ENCODE peak calls at places on chromosomes 4 and X, in five cellular contexts. F is activated CD8-positive, alpha-beta memory T cell treated with anti-CD3 and anti-CD28 coated beads for 48 hours; Z is heart right ventricle; U is GM03348; Q is cardiac fibroblast. D is an unnamed sample.

GRCh38 chrX:69618803-69619202 is 2.9 kb downstream of the EDA start:
- DNase-seq in Z (peak; percentile 25), F (no peak), U (peak; percentile 15), Q (peak; percentile 47), D (no peak)

GRCh38 chr4:38574559-38575333 is 89.3 kb upstream of the KLF3 start:
- DNase-seq in U (no peak), Q (no peak), Z (no peak), F (no peak), D (no peak)

GRCh38 chr4:169117591-169118081 is 107.6 kb upstream of the CBR4 start:
- DNase-seq in Q (peak; percentile 41), Z (no peak), U (peak; percentile 50), F (no peak), D (no peak)

GRCh38 chrX:49172280-49172780 is 632 bp downstream of the PLP2 start:
- DNase-seq in Z (peak; percentile 39), U (peak; percentile 65), F (no peak), Q (peak; percentile 46), D (peak; percentile 52)

GRCh38 chrX:108439434-108439883 is at the start of gene COL4A5:
- DNase-seq in Q (peak; percentile 92), F (no peak), Z (peak; percentile 48), U (peak; percentile 30), D (no peak)

GRCh38 chr4:73451404-73451803 is 15.4 kb downstream of the AFP start:
- DNase-seq in U (peak; percentile 7), F (no peak), Q (peak; percentile 54), Z (no peak), D (no peak)

GRCh38 chr4:8468746-8469535 is 28.4 kb downstream of the TRMT44 start:
- DNase-seq in Q (peak; percentile 71), Z (peak; percentile 44), U (peak; percentile 90), F (no peak), D (peak; percentile 84)

GRCh38 chr4:179595671-179596410 is 2153.6 kb upstream of the AGA start:
- DNase-seq in Q (peak; percentile 11), Z (no peak), F (no peak), U (no peak), D (no peak)

GRCh38 chr4:37767546-37767945 is 58.9 kb upstream of the PGM2 start:
- DNase-seq in F (no peak), Q (peak; percentile 77), U (peak; percentile 12), Z (peak; percentile 63), D (no peak)

GRCh38 chr4:153345011-153345981 is 808 bp downstream of the MND1 start:
- DNase-seq in Q (peak; percentile 66), U (peak; percentile 62), F (peak; percentile 32), Z (peak; percentile 18), D (no peak)

GRCh38 chrX:56248492-56248891 is 16.3 kb downstream of the KLF8 start:
- DNase-seq in F (no peak), Q (peak; percentile 57), U (peak; percentile 43), Z (peak; percentile 45), D (no peak)

GRCh38 chr4:88286897-88287296 is 2.5 kb upstream of the PPM1K start:
- DNase-seq in Z (no peak), U (no peak), Q (peak; percentile 42), F (no peak), D (no peak)

GRCh38 chr4:33924239-33924638 is 2320.1 kb downstream of the ARAP2 start:
- DNase-seq in Z (no peak), F (no peak), Q (peak; percentile 47), U (peak; percentile 37), D (no peak)

GRCh38 chr4:101914761-101915160 is 124.2 kb downstream of the BANK1 start:
- DNase-seq in U (no peak), Z (no peak), Q (no peak), F (no peak), D (no peak)

GRCh38 chrX:39125834-39126233 is 324.6 kb downstream of the MID1IP1 start:
- DNase-seq in F (no peak), Q (no peak), U (no peak), Z (no peak), D (no peak)

GRCh38 chrX:13816899-13817298 is at the start of gene GPM6B:
- DNase-seq in U (no peak), Q (no peak), F (no peak), Z (no peak), D (no peak)

GRCh38 chr4:129323630-129324029 is 227.7 kb downstream of the C4orf33 start:
- DNase-seq in Z (no peak), F (no peak), U (no peak), Q (no peak), D (no peak)

GRCh38 chr4:173181769-173182374 is 13.3 kb downstream of the GALNT7 start:
- DNase-seq in Q (peak; percentile 58), U (peak; percentile 48), F (no peak), Z (no peak), D (no peak)

GRCh38 chr4:13103382-13104015 is 380.6 kb downstream of the RAB28 start:
- DNase-seq in Q (no peak), F (no peak), Z (no peak), U (no peak), D (no peak)

GRCh38 chrX:113644426-113644825 is 803.8 kb upstream of the AMOT start:
- DNase-seq in Q (no peak), Z (no peak), F (no peak), U (peak; percentile 15), D (no peak)

GRCh38 chr4:74933562-74934015 is 673 bp downstream of the PARM1 start:
- DNase-seq in Z (peak; percentile 16), Q (no peak), F (no peak), U (peak; percentile 17), D (peak; percentile 5)

GRCh38 chr4:304987-305680 is at the start of gene ZNF732:
- DNase-seq in Q (peak; percentile 50), F (no peak), Z (peak; percentile 55), U (peak; percentile 36), D (no peak)

GRCh38 chr4:151782296-151782695 is 21.5 kb upstream of the GATB start:
- DNase-seq in Z (no peak), U (no peak), F (no peak), Q (no peak), D (no peak)

GRCh38 chrX:40169193-40170086 is 71.7 kb upstream of the BCOR start:
- DNase-seq in F (no peak), Q (peak; percentile 83), Z (no peak), U (no peak), D (no peak)

GRCh38 chrX:34381241-34381640 is 249.1 kb upstream of the FAM47A start:
- DNase-seq in Q (peak; percentile 16), U (no peak), F (no peak), Z (no peak), D (no peak)

GRCh38 chr4:2483237-2483636 is 14.3 kb downstream of the RNF4 start:
- DNase-seq in U (no peak), F (no peak), Q (no peak), Z (no peak), D (no peak)

GRCh38 chr4:76485450-76485849 is 50.4 kb downstream of the SHROOM3 start:
- DNase-seq in U (no peak), Q (no peak), Z (no peak), F (no peak), D (no peak)

GRCh38 chr4:166435449-166435848 is 562.4 kb downstream of the TLL1 start:
- DNase-seq in Z (no peak), Q (peak; percentile 65), U (no peak), F (no peak), D (no peak)

GRCh38 chr4:33714971-33715370 is 2529.3 kb downstream of the ARAP2 start:
- DNase-seq in Z (no peak), F (no peak), Q (no peak), U (no peak), D (no peak)

GRCh38 chrX:119266364-119266995 is 30.4 kb downstream of the PGRMC1 start:
- DNase-seq in Q (peak; percentile 31), Z (peak; percentile 3), F (no peak), U (peak; percentile 43), D (peak; percentile 2)

GRCh38 chr4:153750197-153750817 is 9.5 kb downstream of the RNF175 start:
- DNase-seq in F (peak; percentile 32), Q (peak; percentile 86), Z (peak; percentile 59), U (peak; percentile 68), D (peak; percentile 34)

GRCh38 chr4:155339999-155340398 is 36.8 kb downstream of the MAP9 start:
- DNase-seq in U (no peak), F (no peak), Q (no peak), Z (no peak), D (no peak)

GRCh38 chr4:182139481-182139880 is 103.7 kb upstream of the TENM3 start:
- DNase-seq in Z (no peak), F (no peak), U (no peak), Q (no peak), D (no peak)

GRCh38 chrX:41515376-41515775 is 68.2 kb downstream of the NYX start:
- DNase-seq in Q (no peak), U (no peak), Z (no peak), F (no peak), D (no peak)

GRCh38 chrX:1481636-1482529 is 29.2 kb upstream of the ASMTL start:
- DNase-seq in Z (peak; percentile 66), F (peak; percentile 59), U (peak; percentile 82), Q (peak; percentile 89), D (no peak)

GRCh38 chrX:23505531-23506303 is 161.6 kb upstream of the PRDX4 start:
- DNase-seq in U (no peak), F (no peak), Q (no peak), Z (no peak), D (no peak)

GRCh38 chr4:99966692-99967091 is 16.6 kb upstream of the H2AZ1 start:
- DNase-seq in F (no peak), Q (no peak), U (no peak), Z (no peak), D (no peak)

GRCh38 chr4:7266525-7267292 is 74.4 kb downstream of the SORCS2 start:
- DNase-seq in F (no peak), Q (peak; percentile 60), Z (no peak), U (peak; percentile 94), D (no peak)